ENCODE peak calls at places on chromosomes 2 and 18, in four cellular contexts. N is K562, H is HepG2, C is GM12878. K is an unnamed sample.

GRCh38 chr2:204695506-204695905 is 150.2 kb downstream of the PARD3B start:
- DNase-seq in N (no peak), H (no peak), C (no peak), K (no peak)

GRCh38 chr2:228352048-228352447 is 170.6 kb upstream of the SPHKAP start:
- DNase-seq in N (no peak), H (no peak), C (no peak), K (no peak)

GRCh38 chr18:35672897-35673296 is 91.4 kb downstream of the GALNT1 start:
- DNase-seq in N (no peak), H (no peak), C (no peak), K (no peak)

GRCh38 chr2:20976527-20976926 is 67.3 kb downstream of the APOB start:
- DNase-seq in N (no peak), H (no peak), C (no peak), K (no peak)

GRCh38 chr2:119260636-119261497 is 37.2 kb downstream of the STEAP3 start:
- DNase-seq in N (no peak), H (no peak), C (no peak), K (no peak)

GRCh38 chr2:118847447-118848172 is at the start of gene EN1:
- DNase-seq in N (peak), H (no peak), C (no peak), K (peak)

GRCh38 chr2:46494596-46494995 is 15.2 kb downstream of the TMEM247 start:
- DNase-seq in N (no peak), H (no peak), C (no peak), K (no peak)

GRCh38 chr2:72263781-72264060 is 116.1 kb upstream of the CYP26B1 start:
- DNase-seq in N (no peak), H (no peak), C (no peak), K (no peak)

GRCh38 chr2:30514134-30514860 is 67.3 kb downstream of the LCLAT1 start:
- DNase-seq in N (peak), H (peak), C (no peak), K (no peak)

GRCh38 chr2:238075397-238075796 is 14.6 kb downstream of the SCLY start:
- DNase-seq in N (no peak), H (no peak), C (no peak), K (no peak)

GRCh38 chr18:13276530-13277520 is 58.3 kb downstream of the LDLRAD4 start:
- DNase-seq in N (no peak), H (no peak), C (no peak), K (no peak)

GRCh38 chr18:24057804-24058203 is 43.2 kb downstream of the TTC39C start:
- DNase-seq in N (no peak), H (no peak), C (no peak), K (no peak)

GRCh38 chr2:54557601-54558187 is 101.6 kb downstream of the SPTBN1 start:
- DNase-seq in N (peak), H (peak), C (no peak), K (peak)

GRCh38 chr18:13517369-13517768 is 209.0 kb downstream of the FAM210A start:
- DNase-seq in N (no peak), H (no peak), C (no peak), K (no peak)

GRCh38 chr2:96869281-96869823 is 528 bp downstream of the SEMA4C start:
- DNase-seq in N (peak), H (peak), C (no peak), K (peak)

GRCh38 chr2:38377501-38378258 is 607 bp upstream of the ATL2 start:
- DNase-seq in N (peak), H (peak), C (no peak), K (peak)

GRCh38 chr2:196171946-196172345 is 568 bp upstream of the STK17B start:
- DNase-seq in N (no peak), H (no peak), C (no peak), K (peak)

GRCh38 chr2:175244697-175245096 is 63.2 kb upstream of the ATP5MC3 start:
- DNase-seq in N (no peak), H (no peak), C (no peak), K (no peak)

GRCh38 chr18:10162340-10162739 is 248.5 kb downstream of the VAPA start:
- DNase-seq in N (no peak), H (no peak), C (no peak), K (no peak)

GRCh38 chr18:10164241-10165160 is 250.7 kb downstream of the VAPA start:
- DNase-seq in N (no peak), H (no peak), C (no peak), K (no peak)

DNA sequence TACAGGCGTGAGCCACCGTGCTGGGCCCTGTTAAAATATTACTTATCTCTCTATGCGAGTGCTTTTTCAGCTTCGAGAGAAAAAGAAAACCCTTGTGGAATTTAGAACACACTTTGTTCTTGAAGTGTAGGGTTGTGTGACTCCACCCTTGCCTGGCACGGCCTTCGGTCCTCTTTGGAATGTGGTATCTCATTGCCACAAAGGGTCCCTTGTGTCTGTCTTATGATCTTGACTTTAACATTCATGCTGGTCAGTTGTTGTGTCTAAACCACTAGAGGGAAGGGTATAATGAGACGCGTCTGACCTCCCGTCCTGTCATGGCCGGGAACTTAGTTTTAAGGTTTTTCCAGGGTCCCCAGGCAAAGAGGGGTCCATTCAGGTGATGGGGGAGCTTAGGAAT is 246.4 kb downstream of the VAPA start:
- DNase-seq in N (no peak), H (peak), C (no peak), K (no peak)
- TF ChIP-seq FOXK2 in N (no peak), H (no peak), C (no peak), K (no peak)

GRCh38 chr2:62266433-62267038 is 70.6 kb downstream of the B3GNT2 start:
- DNase-seq in N (peak), H (no peak), C (no peak), K (no peak)
- TF ChIP-seq BHLHE40 in N (no peak), H (no peak), C (no peak), K (no peak)

GRCh38 chr2:42754021-42754775 is 9.7 kb downstream of the OXER1 start:
- DNase-seq in N (no peak), H (no peak), C (peak), K (no peak)

GRCh38 chr2:42752299-42752698 is 11.6 kb downstream of the OXER1 start:
- DNase-seq in N (no peak), H (no peak), C (peak), K (no peak)

GRCh38 chr2:42754776-42755140 is 9.2 kb downstream of the OXER1 start:
- DNase-seq in N (no peak), H (no peak), C (no peak), K (no peak)

GRCh38 chr2:42755161-42755900 is 8.6 kb downstream of the OXER1 start:
- DNase-seq in N (no peak), H (no peak), C (no peak), K (no peak)

GRCh38 chr2:42753188-42753813 is 10.6 kb downstream of the OXER1 start:
- DNase-seq in N (no peak), H (no peak), C (no peak), K (no peak)
- TF ChIP-seq SP1 in N (no peak), H (no peak), C (no peak), K (no peak)

DNA sequence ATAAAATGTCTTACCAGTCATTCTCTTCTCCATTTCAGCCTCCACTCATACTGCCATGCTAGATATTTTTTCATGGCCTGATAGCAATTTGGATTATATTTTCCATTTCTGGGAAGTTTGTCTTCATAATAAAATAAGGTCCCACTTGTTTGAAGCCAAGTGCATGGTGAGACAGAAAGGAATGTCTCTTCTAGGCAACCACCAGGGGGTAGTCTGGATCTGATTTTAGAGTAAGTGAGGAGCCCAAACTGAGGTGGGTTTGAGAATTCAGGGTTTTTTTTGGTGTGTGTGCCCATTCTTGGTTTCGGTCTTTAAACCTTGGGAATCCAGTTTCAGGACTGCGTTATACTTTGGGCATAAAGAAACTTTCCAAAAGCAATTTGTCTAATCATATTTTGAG is 315.5 kb downstream of the RPRM start:
- DNase-seq in N (peak), H (peak), C (no peak), K (peak)
- TF ChIP-seq FOXK2 in N (no peak), H (no peak), C (no peak), K (no peak)

GRCh38 chr2:191029280-191029908 is 15.4 kb upstream of the STAT1 start:
- DNase-seq in N (no peak), H (no peak), C (no peak), K (no peak)

GRCh38 chr2:191026377-191026776 is 12.4 kb upstream of the STAT1 start:
- DNase-seq in N (no peak), H (no peak), C (no peak), K (no peak)

GRCh38 chr2:191031256-191031655 is 17.3 kb upstream of the STAT1 start:
- DNase-seq in N (no peak), H (no peak), C (no peak), K (no peak)

GRCh38 chr2:191032588-191033429 is 18.8 kb upstream of the STAT1 start:
- DNase-seq in N (peak), H (peak), C (no peak), K (no peak)

GRCh38 chr2:191030521-191031154 is 16.7 kb upstream of the STAT1 start:
- DNase-seq in N (peak), H (peak), C (no peak), K (peak)
- TF ChIP-seq BHLHE40 in N (no peak), H (no peak), C (no peak), K (no peak)

GRCh38 chr2:11134349-11134748 is 20.9 kb upstream of the SLC66A3 start:
- DNase-seq in N (no peak), H (peak), C (no peak), K (no peak)

GRCh38 chr2:11133936-11134320 is 21.3 kb upstream of the SLC66A3 start:
- DNase-seq in N (no peak), H (no peak), C (no peak), K (no peak)

GRCh38 chr2:11132036-11132671 is 23.1 kb upstream of the SLC66A3 start:
- DNase-seq in N (no peak), H (no peak), C (no peak), K (no peak)

GRCh38 chr2:11131166-11131920 is 23.9 kb upstream of the SLC66A3 start:
- DNase-seq in N (no peak), H (no peak), C (no peak), K (no peak)

DNA sequence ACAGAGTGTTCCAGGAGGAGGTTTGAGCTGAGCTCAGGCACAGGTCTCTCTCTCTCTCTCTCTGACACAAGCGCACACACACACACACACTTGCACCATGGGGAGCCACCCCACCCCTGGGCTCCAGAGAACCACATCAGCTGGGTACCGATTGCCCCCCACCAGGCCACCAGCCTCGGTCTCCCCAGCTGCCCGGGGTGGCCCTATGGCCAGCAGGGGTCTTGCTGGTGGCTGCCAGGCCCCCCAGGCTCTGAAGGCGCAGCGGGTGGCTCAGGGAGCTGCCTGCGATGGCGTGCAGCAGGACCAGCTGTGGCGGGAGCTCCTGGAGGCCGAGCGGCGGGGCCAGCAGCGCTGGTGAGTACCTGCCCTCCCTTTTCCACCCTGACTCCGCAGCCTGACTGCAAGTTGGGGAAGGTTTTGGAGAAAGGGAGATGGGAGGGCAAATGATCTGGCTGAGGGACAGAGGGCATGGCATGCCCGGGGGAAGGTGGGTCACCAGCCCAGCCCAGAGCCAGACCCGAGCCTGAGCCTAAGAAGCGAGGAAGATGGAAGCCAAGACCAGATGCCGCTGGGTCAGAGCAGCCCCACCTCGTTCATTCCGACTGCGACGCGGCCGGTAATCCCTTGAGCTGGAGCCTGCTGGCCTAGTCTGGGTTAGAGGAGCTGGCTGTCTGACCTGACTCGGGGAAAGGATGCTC is 21.9 kb upstream of the SLC66A3 start:
- DNase-seq in N (no peak), H (no peak), C (no peak), K (peak)
- TF ChIP-seq SP1 in N (no peak), H (no peak), C (no peak), K (no peak)

DNA sequence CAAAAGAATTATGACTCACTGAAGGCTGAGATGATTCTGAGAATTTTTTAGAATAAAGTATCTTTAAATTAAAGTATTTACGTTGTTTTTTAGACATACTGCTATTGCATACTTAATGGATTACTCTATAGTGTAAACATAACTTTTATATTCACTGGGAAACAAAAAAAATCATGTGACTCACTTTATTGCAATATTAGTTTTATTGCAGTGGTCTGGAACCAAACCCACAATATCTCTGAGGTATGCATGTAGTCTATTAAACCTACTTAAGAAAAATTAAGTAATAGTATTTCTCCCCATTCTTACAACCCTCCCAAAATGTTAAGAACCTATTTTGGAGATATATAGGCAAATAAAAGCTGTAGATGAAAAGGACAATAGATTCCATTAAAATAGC is 142.9 kb upstream of the ZNF521 start:
- DNase-seq in N (no peak), H (no peak), C (no peak), K (no peak)
- TF ChIP-seq FOXK2 in N (no peak), H (no peak), C (no peak), K (no peak)

GRCh38 chr2:151842830-151843668 is 14.8 kb upstream of the ARL5A start:
- DNase-seq in N (no peak), H (peak), C (no peak), K (no peak)

GRCh38 chr2:151843669-151844017 is 15.4 kb upstream of the ARL5A start:
- DNase-seq in N (no peak), H (no peak), C (no peak), K (no peak)

GRCh38 chr2:151845884-151846283 is 17.7 kb upstream of the ARL5A start:
- DNase-seq in N (no peak), H (no peak), C (no peak), K (no peak)

GRCh38 chr2:151845481-151845880 is 17.3 kb upstream of the ARL5A start:
- DNase-seq in N (no peak), H (no peak), C (no peak), K (no peak)

DNA sequence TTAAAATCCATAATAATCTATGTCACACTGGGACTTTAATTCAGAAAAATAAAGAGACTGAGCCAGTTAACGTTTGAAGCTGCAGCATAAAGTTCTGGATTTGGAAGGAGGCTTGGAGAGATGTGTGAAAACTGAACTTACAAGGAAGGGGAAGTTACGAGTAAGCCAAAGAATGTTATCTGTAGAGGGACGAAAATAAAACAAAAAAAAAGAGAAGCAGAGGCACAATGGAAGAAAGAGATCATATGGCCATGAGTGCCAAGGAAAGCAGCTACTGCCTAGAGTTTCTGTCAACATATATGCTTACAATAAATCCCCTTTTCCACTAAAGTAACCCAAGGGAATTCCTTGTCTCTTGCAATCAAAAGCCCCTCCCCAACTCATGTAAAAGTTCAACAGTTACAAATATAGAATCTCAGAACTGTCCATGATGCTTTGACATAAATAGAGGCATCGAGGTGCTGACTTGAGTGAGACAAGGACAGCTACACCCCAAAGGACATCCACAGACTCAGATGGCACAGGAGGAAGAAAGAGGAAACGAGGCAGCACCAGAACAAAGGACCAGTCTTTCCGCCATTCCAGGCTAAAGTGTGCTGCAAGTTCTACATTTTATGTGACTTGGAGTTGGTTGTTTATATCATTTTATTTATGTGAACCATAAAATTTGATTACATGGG is 16.1 kb upstream of the ARL5A start:
- DNase-seq in N (no peak), H (no peak), C (no peak), K (no peak)
- TF ChIP-seq BHLHE40 in N (no peak), H (no peak), C (no peak), K (no peak)

DNA sequence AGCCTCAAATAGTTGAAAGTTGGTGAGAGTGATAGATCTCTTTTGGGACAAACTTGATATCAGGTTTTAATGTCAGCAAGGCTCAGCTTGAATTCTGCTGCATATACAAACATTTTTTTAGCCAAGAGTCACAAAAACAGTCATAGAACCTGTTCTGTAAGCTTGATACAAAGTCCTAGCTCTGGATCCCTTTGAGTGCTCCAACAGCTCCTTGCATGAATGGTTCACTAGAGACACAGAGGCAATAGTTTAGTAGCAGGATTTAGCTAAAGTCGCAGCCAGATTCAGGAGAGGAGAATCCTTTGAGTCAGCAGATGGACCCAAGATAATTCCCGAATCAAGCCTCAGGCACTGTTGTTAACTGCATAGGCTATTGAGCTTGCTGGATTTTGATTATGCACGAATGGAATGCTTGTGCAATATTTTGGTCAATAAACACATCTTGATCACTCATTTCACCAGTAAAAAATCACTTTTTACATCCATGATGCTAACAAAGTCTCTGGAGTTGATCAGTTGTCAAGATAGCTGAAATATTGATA is 148.6 kb downstream of the KLHL14 start:
- DNase-seq in N (no peak), H (no peak), C (no peak), K (no peak)
- TF ChIP-seq SP1 in N (no peak), H (no peak), C (no peak), K (no peak)

GRCh38 chr2:2573658-2574293 is 242.7 kb upstream of the MYT1L start:
- DNase-seq in N (peak), H (peak), C (peak), K (no peak)
- TF ChIP-seq FOXK2 in N (no peak), H (peak), C (no peak), K (no peak)

K was measured in HEK293T.